ENCODE peak calls at places on chromosomes 7 and 10, in seven cellular contexts. L is GM03348, Z is NCI-H446, X is AG09309, H is AG04449, B is dermis blood vessel endothelial cell, D is non-pigmented ciliary epithelial cell. F is an unnamed sample.

GRCh38 chr10:55174419-55174818 is 373.4 kb upstream of the PCDH15 start:
- DNase-seq in L (no peak), D (no peak), H (no peak), X (no peak), Z (no peak), B (no peak), F (peak; percentile 6)

GRCh38 chr7:152006336-152006735 is 19.1 kb upstream of the GALNT11 start:
- DNase-seq in H (no peak), L (no peak), B (no peak), Z (no peak), X (no peak), D (no peak), F (no peak)

GRCh38 chr10:49079072-49079471 is 36.2 kb downstream of the VSTM4 start:
- DNase-seq in L (no peak), B (no peak), D (no peak), Z (no peak), X (no peak), H (no peak), F (no peak)

GRCh38 chr7:36278767-36279171 is 110.9 kb upstream of the ANLN start:
- DNase-seq in H (peak; percentile 59), X (peak; percentile 69), L (peak; percentile 71), D (no peak), Z (no peak), B (no peak), F (no peak)

GRCh38 chr7:17781491-17782215 is 158.6 kb downstream of the SNX13 start:
- DNase-seq in L (peak; percentile 4), X (peak; percentile 23), H (no peak), B (peak; percentile 48), Z (peak; percentile 28), D (peak; percentile 70), F (no peak)

GRCh38 chr10:119209050-119209735 is 1.8 kb downstream of the GRK5 start:
- DNase-seq in X (no peak), L (peak; percentile 69), H (no peak), D (no peak), B (peak; percentile 76), Z (peak; percentile 45), F (peak; percentile 77)

GRCh38 chr10:71349401-71349800 is 30.3 kb downstream of the SLC29A3 start:
- DNase-seq in D (no peak), L (no peak), B (no peak), H (no peak), X (no peak), Z (no peak), F (no peak)

GRCh38 chr10:103512166-103512565 is 18.7 kb downstream of the NEURL1 start:
- DNase-seq in D (no peak), B (no peak), X (no peak), Z (no peak), H (no peak), L (no peak), F (no peak)

GRCh38 chr10:3654496-3654895 is 130.5 kb downstream of the KLF6 start:
- DNase-seq in D (no peak), X (no peak), B (peak; percentile 18), L (no peak), H (no peak), Z (no peak), F (no peak)

GRCh38 chr10:86871563-86872183 is 85.7 kb downstream of the MMRN2 start:
- DNase-seq in X (no peak), Z (no peak), D (no peak), H (no peak), L (no peak), B (no peak), F (no peak)

GRCh38 chr7:43522406-43523156 is 60.3 kb upstream of the STK17A start:
- DNase-seq in H (no peak), D (no peak), L (peak; percentile 85), Z (peak; percentile 9), X (peak; percentile 37), B (no peak), F (no peak)

GRCh38 chr10:42969909-42970308 is 107.0 kb upstream of the RET start:
- DNase-seq in B (no peak), Z (no peak), L (no peak), D (no peak), X (no peak), H (no peak), F (no peak)

F was measured in WERI-Rb-1.